ENCODE peak calls at places on chromosomes 12 and 14, in eight cellular contexts. W is gastrocnemius medialis; R is stimulated activated naive CD4-positive, alpha-beta T cell treated with Interleukin-2 at 50 U/mL for 16 hours; L is stimulated activated CD8-positive, alpha-beta memory T cell treated with anti-CD3 and anti-CD28 coated beads, Interleukin-4, amount 100 ng/mL, for 1 hour; S is effector CD8-positive, alpha-beta T cell; V is nucleus accumbens; B is GM10248; Z is AG08396. X is an unnamed sample.

GRCh38 chr12:46357438-46358324 is 14.9 kb downstream of the SLC38A2 start:
- DNase-seq in W (no peak), R (no peak), L (no peak), S (no peak), V (no peak), B (no peak), Z (no peak), X (no peak)

GRCh38 chr12:104571328-104571727 is 114.6 kb downstream of the CHST11 start:
- DNase-seq in W (no peak), R (no peak), L (no peak), S (no peak), V (no peak), B (peak), Z (no peak), X (no peak)

GRCh38 chr12:129696952-129697351 is 206.9 kb downstream of the TMEM132D start:
- DNase-seq in W (no peak), R (no peak), L (no peak), S (no peak), V (no peak), B (no peak), Z (no peak), X (no peak)

GRCh38 chr12:42326466-42327226 is 679 bp downstream of the PPHLN1 start:
- DNase-seq in W (no peak), R (no peak), L (no peak), S (no peak), V (no peak), B (peak), Z (peak), X (no peak)

GRCh38 chr12:96457191-96457930 is 32.0 kb upstream of the CFAP54 start:
- DNase-seq in W (no peak), R (no peak), L (no peak), S (no peak), V (no peak), B (no peak), Z (no peak), X (no peak)

GRCh38 chr12:84329933-84330332 is 582.7 kb downstream of the SLC6A15 start:
- DNase-seq in W (no peak), R (no peak), L (no peak), S (no peak), V (no peak), B (no peak), Z (no peak), X (no peak)

GRCh38 chr14:55329999-55330710 is 58.9 kb downstream of the FBXO34 start:
- DNase-seq in W (no peak), R (peak), L (no peak), S (no peak), V (no peak), B (no peak), Z (no peak), X (no peak)

GRCh38 chr14:99164712-99165111 is 107.3 kb downstream of the BCL11B start:
- DNase-seq in W (no peak), R (no peak), L (no peak), S (no peak), V (no peak), B (no peak), Z (no peak), X (no peak)

GRCh38 chr12:14723763-14724162 is 27.4 kb upstream of the GUCY2C start:
- DNase-seq in W (no peak), R (peak), L (no peak), S (peak), V (no peak), B (peak), Z (peak), X (peak)

GRCh38 chr12:128387811-128388422 is 120.9 kb downstream of the TMEM132C start:
- DNase-seq in W (no peak), R (no peak), L (no peak), S (no peak), V (peak), B (peak), Z (no peak), X (peak)

GRCh38 chr14:68547305-68548193 is 245.3 kb downstream of the ZFP36L1 start:
- DNase-seq in W (peak), R (no peak), L (no peak), S (no peak), V (no peak), B (no peak), Z (peak), X (peak)

GRCh38 chr14:89282191-89282590 is 134.8 kb downstream of the FOXN3 start:
- DNase-seq in W (no peak), R (no peak), L (no peak), S (no peak), V (no peak), B (no peak), Z (no peak), X (no peak)

GRCh38 chr12:64457466-64457865 is 5.5 kb downstream of the TBK1 start:
- DNase-seq in W (no peak), R (no peak), L (no peak), S (no peak), V (no peak), B (no peak), Z (no peak), X (no peak)

GRCh38 chr12:54279632-54280400 is at the start of gene CBX5:
- DNase-seq in W (peak), R (peak), L (peak), S (peak), V (peak), B (peak), Z (peak), X (peak)

GRCh38 chr14:21025374-21026151 is 702 bp upstream of the NDRG2 start:
- DNase-seq in W (peak), R (no peak), L (no peak), S (peak), V (peak), B (no peak), Z (no peak), X (peak)

GRCh38 chr14:100537701-100538565 is 49.3 kb downstream of the BEGAIN start:
- DNase-seq in W (peak), R (no peak), L (no peak), S (no peak), V (peak), B (no peak), Z (no peak), X (peak)

GRCh38 chr14:102008891-102009290 is 44.5 kb downstream of the DYNC1H1 start:
- DNase-seq in W (no peak), R (no peak), L (no peak), S (no peak), V (no peak), B (no peak), Z (no peak), X (no peak)

GRCh38 chr12:132513070-132513398 is 23.1 kb downstream of the FBRSL1 start:
- DNase-seq in W (no peak), R (no peak), L (no peak), S (no peak), V (no peak), B (no peak), Z (peak), X (no peak)

GRCh38 chr14:72466325-72466724 is 427.6 kb downstream of the DPF3 start:
- DNase-seq in W (no peak), R (no peak), L (no peak), S (no peak), V (no peak), B (no peak), Z (no peak), X (no peak)

GRCh38 chr14:54830650-54831049 is 72.0 kb downstream of the GCH1 start:
- DNase-seq in W (no peak), R (no peak), L (no peak), S (no peak), V (no peak), B (no peak), Z (no peak), X (no peak)

GRCh38 chr14:54894995-54895394 is 7.6 kb downstream of the GCH1 start:
- DNase-seq in W (no peak), R (no peak), L (no peak), S (no peak), V (no peak), B (no peak), Z (no peak), X (no peak)

GRCh38 chr14:54562334-54562733 is 4.6 kb upstream of the SAMD4A start:
- DNase-seq in W (no peak), R (no peak), L (no peak), S (no peak), V (no peak), B (no peak), Z (peak), X (no peak)

GRCh38 chr12:46214668-46215429 is 54.0 kb downstream of the SLC38A1 start:
- DNase-seq in W (no peak), R (peak), L (peak), S (peak), V (no peak), B (no peak), Z (no peak), X (peak)

GRCh38 chr14:91246051-91246852 is 1.7 kb upstream of the GPR68 start:
- DNase-seq in W (no peak), R (peak), L (no peak), S (peak), V (no peak), B (no peak), Z (no peak), X (no peak)

GRCh38 chr12:27474344-27474743 is 27.8 kb downstream of the SMCO2 start:
- DNase-seq in W (no peak), R (no peak), L (no peak), S (no peak), V (no peak), B (no peak), Z (peak), X (no peak)

X was measured in left cardiac atrium.